ENCODE peak calls at places on chromosomes 7 and 10, in four cellular contexts. W, D, S and A are unnamed samples.

GRCh38 chr7:103752995-103753394 is 236.5 kb downstream of the RELN start:
- DNase-seq in W (no peak), D (peak), S (no peak), A (no peak)

GRCh38 chr7:73451780-73452398 is 18.3 kb downstream of the FZD9 start:
- DNase-seq in W (peak), D (peak), S (peak), A (peak)

GRCh38 chr7:116284390-116284789 is 74.1 kb downstream of the TES start:
- DNase-seq in W (no peak), D (no peak), S (no peak), A (no peak)

GRCh38 chr10:127216786-127217185 is 20.4 kb upstream of the INSYN2A start:
- DNase-seq in W (peak), D (peak), S (no peak), A (no peak)

GRCh38 chr7:16634292-16634738 is 11.2 kb downstream of the ANKMY2 start:
- DNase-seq in W (no peak), D (no peak), S (no peak), A (no peak)

GRCh38 chr7:3138992-3139391 is 95.3 kb upstream of the CARD11 start:
- DNase-seq in W (no peak), D (no peak), S (no peak), A (no peak)

GRCh38 chr7:72925546-72926120 is 738 bp downstream of the POM121 start:
- DNase-seq in W (no peak), D (peak), S (no peak), A (peak)

GRCh38 chr7:70756789-70757188 is 375.2 kb upstream of the GALNT17 start:
- DNase-seq in W (no peak), D (no peak), S (no peak), A (no peak)

GRCh38 chr7:471191-471865 is 48.3 kb downstream of the PDGFA start:
- DNase-seq in W (no peak), D (no peak), S (no peak), A (no peak)

GRCh38 chr7:157568785-157569584 is 232.2 kb downstream of the DNAJB6 start:
- DNase-seq in W (no peak), D (peak), S (peak), A (no peak)